ENCODE peak calls at places on chromosomes 2 and 18, in nine cellular contexts. A, R, Q, O, G, U, M, T and W are unnamed samples.

GRCh38 chr2:240429341-240429871 is 6.1 kb upstream of the GPC1 start:
- DNase-seq in A (no peak), R (peak), Q (no peak), O (no peak), G (no peak), U (no peak), M (no peak), T (no peak), W (no peak)

GRCh38 chr2:203484266-203485112 is 50.6 kb downstream of the RAPH1 start:
- DNase-seq in A (peak), R (no peak), Q (peak), O (peak), G (no peak), U (no peak), M (peak), T (no peak), W (no peak)

GRCh38 chr2:230778350-230779140 is 65.9 kb downstream of the CAB39 start:
- DNase-seq in A (no peak), R (no peak), Q (no peak), O (no peak), G (no peak), U (no peak), M (no peak), T (no peak), W (no peak)

GRCh38 chr18:8707946-8708345 is 2.6 kb downstream of the MTCL1 start:
- DNase-seq in A (no peak), R (no peak), Q (no peak), O (no peak), G (no peak), U (no peak), M (no peak), T (no peak), W (no peak)

GRCh38 chr2:95041060-95041823 is 15.7 kb downstream of the MAL start:
- DNase-seq in A (no peak), R (no peak), Q (no peak), O (no peak), G (no peak), U (no peak), M (no peak), T (no peak), W (no peak)

GRCh38 chr2:238263204-238264071 is 23.6 kb upstream of the HES6 start:
- DNase-seq in A (peak), R (peak), Q (peak), O (peak), G (peak), U (no peak), M (peak), T (peak), W (peak)

GRCh38 chr2:37907480-37908070 is 17.5 kb upstream of the RMDN2 start:
- DNase-seq in A (no peak), R (no peak), Q (no peak), O (no peak), G (no peak), U (no peak), M (no peak), T (no peak), W (peak)

GRCh38 chr2:37683926-37684780 is 12.7 kb upstream of the CDC42EP3 start:
- DNase-seq in A (no peak), R (no peak), Q (no peak), O (no peak), G (no peak), U (no peak), M (peak), T (no peak), W (no peak)

GRCh38 chr2:98086491-98087446 is at the start of gene VWA3B:
- DNase-seq in A (peak), R (peak), Q (peak), O (peak), G (no peak), U (peak), M (peak), T (no peak), W (peak)

GRCh38 chr2:43071629-43072550 is 154.5 kb downstream of the ZFP36L2 start:
- DNase-seq in A (no peak), R (no peak), Q (no peak), O (no peak), G (no peak), U (no peak), M (peak), T (no peak), W (no peak)

GRCh38 chr2:212745359-212745758 is 206.8 kb upstream of the ERBB4 start:
- DNase-seq in A (no peak), R (no peak), Q (no peak), O (no peak), G (no peak), U (no peak), M (no peak), T (no peak), W (no peak)

GRCh38 chr2:219752731-219753130 is 125.3 kb downstream of the SLC4A3 start:
- DNase-seq in A (no peak), R (no peak), Q (no peak), O (no peak), G (no peak), U (no peak), M (peak), T (no peak), W (no peak)

GRCh38 chr2:239271471-239272255 is 129.2 kb downstream of the HDAC4 start:
- DNase-seq in A (no peak), R (peak), Q (no peak), O (no peak), G (no peak), U (no peak), M (peak), T (no peak), W (no peak)

GRCh38 chr2:228410051-228410450 is 228.6 kb upstream of the SPHKAP start:
- DNase-seq in A (no peak), R (no peak), Q (no peak), O (no peak), G (no peak), U (no peak), M (no peak), T (no peak), W (no peak)

GRCh38 chr2:25951071-25951547 is 31.2 kb downstream of the KIF3C start:
- DNase-seq in A (peak), R (peak), Q (peak), O (peak), G (peak), U (peak), M (peak), T (no peak), W (peak)

GRCh38 chr2:1625281-1626001 is 118.9 kb downstream of the PXDN start:
- DNase-seq in A (no peak), R (no peak), Q (no peak), O (no peak), G (peak), U (no peak), M (peak), T (no peak), W (peak)

GRCh38 chr2:32772623-32773221 is 144.9 kb downstream of the TTC27 start:
- DNase-seq in A (peak), R (no peak), Q (peak), O (peak), G (peak), U (peak), M (peak), T (no peak), W (peak)

GRCh38 chr2:204115692-204116091 is 179.1 kb downstream of the ICOS start:
- DNase-seq in A (no peak), R (no peak), Q (no peak), O (no peak), G (no peak), U (no peak), M (no peak), T (no peak), W (peak)

GRCh38 chr18:43276471-43276870 is 819 bp downstream of the SYT4 start:
- DNase-seq in A (no peak), R (no peak), Q (no peak), O (no peak), G (no peak), U (no peak), M (no peak), T (no peak), W (peak)

GRCh38 chr2:111626037-111626861 is 257.7 kb downstream of the ANAPC1 start:
- DNase-seq in A (no peak), R (no peak), Q (no peak), O (no peak), G (no peak), U (no peak), M (peak), T (no peak), W (no peak)

GRCh38 chr2:230658877-230659652 is 53.6 kb upstream of the CAB39 start:
- DNase-seq in A (no peak), R (no peak), Q (no peak), O (no peak), G (no peak), U (no peak), M (no peak), T (no peak), W (no peak)

GRCh38 chr2:231138699-231139098 is 13.9 kb upstream of the HTR2B start:
- DNase-seq in A (no peak), R (no peak), Q (no peak), O (no peak), G (no peak), U (peak), M (peak), T (no peak), W (peak)

GRCh38 chr2:144137705-144138428 is 382.1 kb downstream of the ZEB2 start:
- DNase-seq in A (no peak), R (no peak), Q (no peak), O (no peak), G (no peak), U (no peak), M (peak), T (no peak), W (no peak)

GRCh38 chr2:12718662-12719399 is 2.1 kb downstream of the TRIB2 start:
- DNase-seq in A (no peak), R (no peak), Q (no peak), O (no peak), G (no peak), U (no peak), M (peak), T (no peak), W (peak)

GRCh38 chr2:230319211-230319862 is 7.7 kb upstream of the SP140L start:
- DNase-seq in A (no peak), R (no peak), Q (no peak), O (no peak), G (no peak), U (no peak), M (no peak), T (no peak), W (no peak)

GRCh38 chr18:2883137-2883671 is 36.4 kb downstream of the EMILIN2 start:
- DNase-seq in A (no peak), R (peak), Q (no peak), O (no peak), G (no peak), U (no peak), M (peak), T (no peak), W (no peak)

GRCh38 chr2:232689152-232689910 is 7.8 kb upstream of the GIGYF2 start:
- DNase-seq in A (no peak), R (peak), Q (peak), O (peak), G (no peak), U (peak), M (peak), T (no peak), W (peak)

GRCh38 chr2:105504459-105504858 is 105.6 kb upstream of the FHL2 start:
- DNase-seq in A (no peak), R (no peak), Q (no peak), O (no peak), G (no peak), U (no peak), M (no peak), T (no peak), W (no peak)

GRCh38 chr2:171241771-171242170 is 81.1 kb upstream of the TLK1 start:
- DNase-seq in A (no peak), R (no peak), Q (no peak), O (no peak), G (no peak), U (no peak), M (no peak), T (no peak), W (no peak)

GRCh38 chr2:178477443-178478099 is 829 bp downstream of the FKBP7 start:
- DNase-seq in A (no peak), R (no peak), Q (no peak), O (no peak), G (no peak), U (no peak), M (no peak), T (no peak), W (peak)

GRCh38 chr2:7007846-7008741 is 90.9 kb downstream of the RNF144A start:
- DNase-seq in A (peak), R (peak), Q (peak), O (no peak), G (no peak), U (no peak), M (peak), T (no peak), W (no peak)

GRCh38 chr2:218755567-218756404 is 26.2 kb upstream of the CYP27A1 start:
- DNase-seq in A (no peak), R (peak), Q (no peak), O (no peak), G (no peak), U (no peak), M (no peak), T (no peak), W (no peak)

GRCh38 chr2:239135531-239135930 is 265.3 kb downstream of the HDAC4 start:
- DNase-seq in A (no peak), R (no peak), Q (no peak), O (no peak), G (no peak), U (no peak), M (no peak), T (no peak), W (no peak)

GRCh38 chr2:233034-233433 is 30.8 kb downstream of the SH3YL1 start:
- DNase-seq in A (no peak), R (no peak), Q (no peak), O (no peak), G (no peak), U (no peak), M (no peak), T (no peak), W (no peak)

GRCh38 chr2:120738786-120739771 is 3.4 kb downstream of the GLI2 start:
- DNase-seq in A (no peak), R (peak), Q (no peak), O (no peak), G (no peak), U (no peak), M (no peak), T (no peak), W (peak)

GRCh38 chr2:208983476-208983875 is 440.4 kb upstream of the MAP2 start:
- DNase-seq in A (no peak), R (no peak), Q (no peak), O (no peak), G (no peak), U (no peak), M (no peak), T (no peak), W (no peak)

GRCh38 chr2:237864940-237865622 is 5.7 kb downstream of the RAMP1 start:
- DNase-seq in A (no peak), R (no peak), Q (no peak), O (peak), G (no peak), U (no peak), M (no peak), T (peak), W (peak)

GRCh38 chr18:58251416-58251815 is 207.4 kb downstream of the NEDD4L start:
- DNase-seq in A (no peak), R (no peak), Q (no peak), O (no peak), G (no peak), U (no peak), M (no peak), T (no peak), W (no peak)

GRCh38 chr2:239704737-239705136 is 303.9 kb upstream of the HDAC4 start:
- DNase-seq in A (no peak), R (no peak), Q (no peak), O (no peak), G (no peak), U (no peak), M (no peak), T (no peak), W (no peak)